ENCODE peak calls at places on chromosome 21, in five cellular contexts. W, L, Y, H and A are unnamed samples.

GRCh38 chr21:35138665-35139381 is 89.7 kb upstream of the RUNX1 start:
- DNase-seq in L (peak; percentile 95), H (peak; percentile 93), Y (no peak), W (peak; percentile 37), A (peak; percentile 42)

GRCh38 chr21:42678118-42678430 is 24.7 kb downstream of the PDE9A start:
- DNase-seq in H (no peak), W (no peak), L (no peak), Y (no peak), A (no peak)

GRCh38 chr21:40049959-40050290 is 182.7 kb downstream of the PCP4 start:
- DNase-seq in H (no peak), L (no peak), W (no peak), Y (no peak), A (no peak)

GRCh38 chr21:9750341-9751086 is 770.9 kb upstream of the TPTE start:
- DNase-seq in L (no peak), H (no peak), Y (no peak), W (no peak), A (no peak)

GRCh38 chr21:32463367-32463766 is 50.9 kb downstream of the EVA1C start:
- DNase-seq in H (peak; percentile 30), Y (peak; percentile 36), L (peak; percentile 29), W (peak; percentile 44), A (no peak)

GRCh38 chr21:35075546-35075945 is 26.4 kb upstream of the RUNX1 start:
- DNase-seq in H (peak; percentile 81), L (peak; percentile 82), Y (peak; percentile 26), W (peak; percentile 62), A (no peak)

GRCh38 chr21:38072489-38072888 is 156.2 kb upstream of the KCNJ6 start:
- DNase-seq in W (no peak), H (no peak), Y (no peak), L (no peak), A (no peak)

GRCh38 chr21:43775795-43776430 is at the start of gene CSTB:
- DNase-seq in Y (peak; percentile 83), H (peak; percentile 53), W (peak; percentile 62), L (peak; percentile 38), A (peak; percentile 93)

GRCh38 chr21:43020771-43021170 is 46.4 kb downstream of the PKNOX1 start:
- DNase-seq in Y (no peak), H (no peak), W (no peak), L (no peak), A (no peak)

GRCh38 chr21:39114871-39115658 is 68.2 kb downstream of the PSMG1 start:
- DNase-seq in Y (no peak), L (peak; percentile 74), H (peak; percentile 39), W (peak; percentile 42), A (no peak)

GRCh38 chr21:21547368-21547953 is 549.3 kb downstream of the NCAM2 start:
- DNase-seq in H (no peak), W (no peak), Y (no peak), L (peak; percentile 9), A (no peak)

GRCh38 chr21:18245493-18245967 is 897 bp downstream of the CHODL start:
- DNase-seq in H (no peak), W (no peak), Y (peak; percentile 21), L (no peak), A (peak; percentile 10)

GRCh38 chr21:44817914-44818635 is at the start of gene SUMO3:
- DNase-seq in L (peak; percentile 76), H (peak; percentile 78), Y (peak; percentile 73), W (peak; percentile 78), A (peak; percentile 98)
- TF ChIP-seq CTCF in L (no peak), H (no peak), Y (no peak), W (no peak), A (no peak)

DNA sequence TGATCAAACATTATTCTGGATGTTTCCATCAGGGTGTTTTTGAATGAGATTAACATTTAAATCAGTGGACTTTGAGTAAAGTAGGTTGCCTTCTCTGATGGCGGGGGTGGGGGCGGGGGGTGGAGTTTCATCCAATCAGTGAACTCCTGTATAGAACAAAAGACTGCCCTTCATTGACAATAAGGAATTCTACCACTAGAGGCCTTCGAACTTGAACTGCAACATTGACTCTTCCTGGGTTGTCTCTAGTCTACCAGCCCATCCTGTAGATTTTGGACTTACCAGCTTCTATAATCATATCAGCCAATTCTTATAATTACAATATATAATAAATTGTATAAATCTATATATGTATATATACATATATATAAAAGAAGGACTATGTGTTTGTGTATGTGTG is 520.4 kb upstream of the CXADR start:
- DNase-seq in L (no peak), Y (no peak), H (no peak), W (no peak), A (no peak)
- TF ChIP-seq CTCF in L (no peak), Y (no peak), H (no peak), W (no peak), A (no peak)

GRCh38 chr21:15061747-15062146 is 3.1 kb downstream of the NRIP1 start:
- DNase-seq in H (no peak), Y (no peak), L (no peak), W (no peak), A (no peak)

GRCh38 chr21:15063081-15063820 is 1.5 kb downstream of the NRIP1 start:
- DNase-seq in H (peak; percentile 74), L (peak; percentile 18), W (no peak), Y (no peak), A (peak; percentile 27)

GRCh38 chr21:15061284-15061683 is 3.5 kb downstream of the NRIP1 start:
- DNase-seq in L (no peak), Y (no peak), W (no peak), H (no peak), A (no peak)

GRCh38 chr21:15063821-15064575 is 802 bp downstream of the NRIP1 start:
- DNase-seq in H (peak; percentile 37), W (peak; percentile 34), Y (peak; percentile 57), L (no peak), A (no peak)

GRCh38 chr21:15062566-15062965 is 2.2 kb downstream of the NRIP1 start:
- DNase-seq in W (no peak), H (peak; percentile 32), L (no peak), Y (no peak), A (peak; percentile 42)
- TF ChIP-seq CTCF in W (peak; percentile 2), H (peak; percentile 9), L (no peak), Y (no peak), A (no peak)

DNA sequence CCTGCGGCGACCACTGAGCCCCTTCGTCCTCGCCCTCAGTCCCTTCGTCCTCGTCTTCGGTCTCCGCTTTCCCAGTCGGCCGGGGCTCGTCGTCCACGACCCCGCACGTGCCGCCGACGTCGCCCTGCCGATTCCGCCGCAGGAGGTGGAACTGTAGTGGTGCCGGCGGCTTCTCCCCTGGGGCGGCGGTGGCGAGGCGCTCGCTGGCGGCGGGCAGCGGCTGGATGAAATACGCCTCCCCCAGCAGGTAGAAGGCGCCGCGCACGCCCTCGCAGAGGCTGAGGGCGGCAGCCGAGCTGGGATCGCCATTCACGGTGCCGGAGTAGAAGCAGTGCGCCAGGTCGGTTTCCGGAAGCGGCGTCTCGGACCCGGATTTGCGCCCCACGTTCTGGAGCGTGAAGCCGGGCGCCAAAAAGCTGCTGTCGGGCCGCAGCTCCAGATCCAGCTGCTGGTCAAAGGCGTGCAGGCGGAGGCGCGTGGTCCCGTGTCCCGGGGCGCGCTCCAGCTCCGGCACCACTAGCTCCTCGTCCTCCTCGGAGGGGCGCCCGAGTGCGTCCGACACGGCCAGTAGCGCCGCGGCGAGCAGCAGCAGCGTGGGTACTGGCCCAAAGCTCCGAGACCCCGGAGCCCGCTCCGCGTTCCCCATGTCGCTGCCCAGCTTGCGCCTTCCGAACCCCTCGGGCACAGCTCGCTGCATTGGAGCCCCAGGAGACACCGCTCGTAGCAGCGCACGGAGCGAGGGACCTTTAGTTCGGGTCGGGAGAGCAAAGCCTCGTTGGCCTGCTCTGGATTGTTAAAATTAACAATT is 747 bp downstream of the ADAMTS1 start:
- DNase-seq in H (peak; percentile 52), Y (peak; percentile 54), L (peak; percentile 22), W (peak; percentile 44), A (no peak)
- TF ChIP-seq CTCF in H (no peak), Y (no peak), L (no peak), W (peak; percentile 8), A (no peak)

GRCh38 chr21:41369105-41369914 is 7.5 kb downstream of the MX2 start:
- DNase-seq in L (no peak), H (no peak), Y (no peak), W (peak; percentile 17), A (peak; percentile 68)
- TF ChIP-seq CTCF in L (no peak), H (no peak), Y (no peak), W (peak; percentile 21), A (no peak)

DNA sequence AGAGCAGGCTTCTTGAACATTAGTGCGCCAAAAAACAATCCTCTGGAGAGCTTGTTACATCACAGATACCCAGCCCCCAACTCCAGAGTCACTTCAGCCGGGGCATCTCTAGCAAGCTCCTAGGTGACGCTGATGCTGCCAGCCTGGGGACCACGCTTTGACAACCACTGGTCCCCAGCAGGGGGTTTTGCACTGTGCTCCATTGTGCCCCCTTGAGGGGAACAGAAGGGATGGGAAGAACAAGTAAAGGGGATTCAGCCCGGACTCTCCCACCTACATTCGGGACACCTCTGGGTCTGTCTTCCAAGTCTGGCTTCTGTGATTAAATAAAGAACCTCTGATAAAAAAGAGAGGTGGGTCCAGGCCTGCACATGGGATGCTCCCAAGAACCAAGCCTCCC is 60.4 kb downstream of the ATP5PO start:
- DNase-seq in W (no peak), H (no peak), Y (no peak), L (no peak), A (no peak)
- TF ChIP-seq CTCF in W (no peak), H (no peak), Y (no peak), L (no peak), A (no peak)

DNA sequence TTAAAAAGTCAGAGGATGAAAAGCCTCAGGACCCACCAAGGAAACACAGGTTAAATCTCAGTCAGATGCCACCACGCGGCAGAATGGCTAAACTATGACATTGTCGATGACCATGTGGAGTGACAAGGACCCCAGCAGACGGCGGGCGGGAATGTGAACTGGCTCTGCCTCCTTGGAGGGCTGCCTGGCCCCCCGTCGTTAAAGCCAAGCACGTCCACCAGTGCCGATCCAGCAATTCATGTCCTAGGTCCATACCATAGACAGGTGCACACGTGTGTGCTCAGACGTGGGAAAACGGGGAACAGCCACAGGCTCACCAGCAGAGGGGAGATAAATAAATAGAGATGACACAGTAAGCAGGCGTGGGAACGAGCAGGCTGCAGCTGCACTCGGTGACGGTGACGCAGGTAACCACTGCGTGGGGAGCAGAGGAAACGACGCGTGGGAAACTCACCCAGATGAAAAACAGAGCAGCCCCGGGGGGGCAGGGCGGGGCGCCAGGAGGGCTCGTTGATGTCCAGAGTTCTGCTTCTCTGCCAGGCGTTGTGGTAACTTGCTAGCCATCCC is 28.3 kb upstream of the PCBP3 start:
- DNase-seq in H (no peak), W (no peak), L (peak; percentile 31), Y (no peak), A (peak; percentile 76)
- TF ChIP-seq CTCF in H (no peak), W (no peak), L (no peak), Y (no peak), A (no peak)

GRCh38 chr21:41283211-41283818 is 33.3 kb upstream of the FAM3B start:
- DNase-seq in H (peak; percentile 87), Y (no peak), L (peak; percentile 87), W (peak; percentile 86), A (peak; percentile 79)
- TF ChIP-seq CTCF in H (peak; percentile 89), Y (peak; percentile 83), L (peak; percentile 93), W (peak; percentile 94), A (no peak)

DNA sequence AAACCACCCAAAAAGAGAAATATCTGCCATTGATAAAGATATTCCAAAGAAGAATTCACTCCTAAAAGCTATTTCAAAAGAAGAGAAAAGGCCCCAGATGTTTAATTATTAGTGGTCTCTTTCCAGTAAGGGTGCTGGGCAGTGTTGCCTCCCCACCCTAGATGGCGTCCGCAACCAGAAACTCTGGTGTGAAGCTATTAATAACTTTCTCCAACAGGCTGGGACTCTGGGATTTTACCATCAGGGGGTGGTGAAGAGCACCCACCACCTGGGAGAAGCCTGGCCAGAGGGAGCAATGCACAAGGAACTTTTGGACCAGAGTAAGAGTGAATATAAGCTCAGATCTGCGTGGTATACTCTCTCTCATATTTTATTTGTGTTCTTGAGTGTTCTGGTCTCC is 115.4 kb upstream of the TIAM1 start:
- DNase-seq in W (no peak), L (no peak), H (peak; percentile 16), Y (no peak), A (no peak)
- TF ChIP-seq CTCF in W (no peak), L (no peak), H (peak; percentile 26), Y (no peak), A (no peak)